ENCODE peak calls at places on chromosomes 1 and 21, in eight cellular contexts. I, A, V, Y, E, G, K and C are unnamed samples.

GRCh38 chr1:22176258-22176657 is 33.4 kb upstream of the WNT4 start:
- DNase-seq in E (no peak), I (no peak), A (no peak), K (no peak), V (no peak), G (no peak), Y (no peak), C (no peak)

GRCh38 chr1:226405411-226405988 is 2.4 kb downstream of the PARP1 start:
- DNase-seq in K (no peak), G (no peak), V (no peak), A (no peak), Y (no peak), I (no peak), E (no peak), C (no peak)

GRCh38 chr1:15885701-15886612 is 38.5 kb downstream of the SPEN start:
- DNase-seq in V (peak; percentile 98), Y (peak; percentile 98), A (peak; percentile 96), G (no peak), I (peak; percentile 89), K (peak; percentile 92), E (peak; percentile 99), C (peak; percentile 38)

GRCh38 chr1:228360533-228361313 is 45.9 kb downstream of the TRIM11 start:
- DNase-seq in E (no peak), I (no peak), A (no peak), G (no peak), V (no peak), K (no peak), Y (peak; percentile 90), C (no peak)

GRCh38 chr1:89739013-89739843 is 81.6 kb upstream of the LRRC8D start:
- DNase-seq in G (no peak), I (peak; percentile 77), V (peak; percentile 43), A (no peak), Y (no peak), E (no peak), K (no peak), C (no peak)

GRCh38 chr1:28443550-28443949 is 62.3 kb upstream of the RCC1 start:
- DNase-seq in Y (no peak), I (no peak), A (no peak), V (no peak), E (no peak), G (no peak), K (no peak), C (no peak)

GRCh38 chr1:182080955-182081582 is 19.6 kb upstream of the ZNF648 start:
- DNase-seq in I (peak; percentile 26), E (no peak), Y (peak; percentile 48), V (peak; percentile 57), G (no peak), A (peak; percentile 24), K (peak; percentile 37), C (no peak)

GRCh38 chr1:88867743-88868521 is 23.4 kb downstream of the GTF2B start:
- DNase-seq in E (no peak), K (no peak), I (peak; percentile 89), A (no peak), V (peak; percentile 62), Y (no peak), G (no peak), C (no peak)

GRCh38 chr1:167517535-167518330 is 596 bp downstream of the CD247 start:
- DNase-seq in K (peak; percentile 21), A (no peak), Y (no peak), I (no peak), V (no peak), G (peak; percentile 78), E (no peak), C (no peak)

GRCh38 chr1:46408356-46409062 is 14.4 kb downstream of the FAAH start:
- DNase-seq in I (peak; percentile 23), G (no peak), Y (no peak), A (no peak), K (no peak), V (peak; percentile 34), E (no peak), C (no peak)

GRCh38 chr21:26147535-26147934 is 23.0 kb downstream of the APP start:
- DNase-seq in E (no peak), K (no peak), Y (no peak), A (no peak), G (no peak), I (no peak), V (no peak), C (no peak)

GRCh38 chr1:41109316-41110263 is 88.1 kb upstream of the SLFNL1 start:
- DNase-seq in I (peak; percentile 96), V (peak; percentile 98), G (no peak), A (peak; percentile 72), K (peak; percentile 11), E (peak; percentile 30), Y (peak; percentile 81), C (peak; percentile 43)

GRCh38 chr1:59619576-59619975 is 195.2 kb upstream of the HOOK1 start:
- DNase-seq in Y (no peak), I (no peak), A (no peak), V (no peak), G (no peak), E (no peak), K (no peak), C (no peak)

GRCh38 chr21:26194811-26195251 is 24.3 kb upstream of the APP start:
- DNase-seq in G (no peak), I (no peak), E (no peak), Y (no peak), V (no peak), K (no peak), A (no peak), C (no peak)

GRCh38 chr1:183632964-183633363 is 2.6 kb downstream of the ARPC5 start:
- DNase-seq in Y (no peak), V (no peak), E (no peak), I (no peak), G (no peak), K (no peak), A (no peak), C (no peak)

DNA sequence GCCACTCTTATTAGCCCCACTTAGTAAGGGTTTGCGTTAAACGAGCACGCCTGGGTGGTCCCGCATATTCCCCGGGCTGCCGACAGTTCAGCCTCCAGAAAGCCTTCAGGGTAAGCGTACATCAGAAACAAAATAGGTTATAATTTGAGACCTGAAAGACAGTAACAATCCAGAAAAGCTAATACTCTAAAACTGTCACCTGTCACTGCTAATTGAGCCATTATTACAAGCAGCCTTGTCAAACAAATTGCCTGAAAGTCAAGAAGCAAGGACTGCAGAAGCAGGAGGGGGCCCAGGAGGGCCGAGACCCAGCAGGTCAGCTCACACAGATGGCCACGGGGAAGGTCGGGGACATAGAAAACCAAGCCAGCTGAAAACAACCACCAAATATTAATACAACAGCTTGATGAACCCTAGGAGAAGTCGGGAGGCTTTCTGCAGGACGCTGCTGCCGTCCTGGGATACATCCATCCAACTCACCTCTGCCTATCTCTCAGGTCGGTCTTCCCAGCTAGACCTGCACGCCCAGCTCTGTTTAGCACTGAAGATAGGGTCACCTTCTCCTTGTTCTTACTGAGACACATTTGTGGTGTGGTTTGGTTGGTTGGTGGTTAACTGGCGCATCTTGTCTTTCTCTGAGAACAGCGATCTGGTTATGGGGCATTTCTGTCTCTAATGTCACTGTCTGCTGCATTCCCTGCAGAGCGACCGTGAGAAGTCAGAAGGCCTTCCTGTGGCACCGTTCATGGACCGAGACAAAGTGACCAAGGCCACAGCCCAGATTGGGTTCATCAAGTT is 110.8 kb downstream of the WDR4 start:
- DNase-seq in G (no peak), K (no peak), V (no peak), E (no peak), Y (no peak), A (no peak), I (no peak), C (no peak)
- H3K36me3 ChIP-seq in G (peaks cover 7% of the 10 kb centered on the region), K (peaks cover 7% of the 10 kb centered on the region), V (peaks cover 11% of the 10 kb centered on the region), E (no peaks in the 10 kb centered on the region), Y (no peaks in the 10 kb centered on the region), A (peaks cover 16% of the 10 kb centered on the region), I (no peaks in the 10 kb centered on the region), C (peaks cover 4% of the 10 kb centered on the region)

DNA sequence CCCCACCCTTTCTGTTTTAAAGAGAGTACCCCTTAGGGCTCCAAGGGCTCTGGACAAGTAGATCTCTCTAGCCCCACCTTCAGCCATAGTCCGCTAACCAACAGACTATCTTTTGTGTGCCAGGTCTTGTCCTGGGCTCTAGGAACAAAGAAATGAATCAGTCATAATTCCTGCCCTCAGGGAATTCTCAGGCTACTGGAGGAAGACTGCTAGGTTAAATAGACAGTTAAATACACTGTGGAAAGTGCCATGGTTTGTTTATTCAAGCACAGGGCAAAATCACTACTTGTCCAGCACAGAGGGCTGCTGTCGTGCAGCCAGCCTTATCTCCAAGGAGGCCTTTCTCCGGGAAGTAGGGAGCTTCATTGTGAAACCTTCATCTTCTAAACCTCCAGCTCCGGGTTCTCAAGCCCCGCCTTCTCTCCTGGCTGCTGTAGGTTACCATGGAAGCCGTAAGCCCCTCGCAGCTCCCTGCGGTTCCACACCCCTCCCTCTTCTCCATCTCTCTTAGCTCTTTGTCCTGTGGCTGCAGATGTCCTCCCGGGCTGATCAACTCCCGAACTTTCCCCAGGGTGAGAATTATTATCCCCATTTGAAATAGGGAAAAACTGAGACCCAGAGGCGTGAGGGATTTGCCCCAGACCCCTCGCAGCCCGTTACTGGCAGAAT is 29.8 kb downstream of the SHISAL2A start:
- DNase-seq in A (peak; percentile 57), V (peak; percentile 72), E (no peak), Y (peak; percentile 6), I (peak; percentile 44), K (peak; percentile 60), G (no peak), C (peak; percentile 66)
- H3K4me3 ChIP-seq in A (no peak overlapping the region), V (no peak overlapping the region), E (no peak overlapping the region), Y (no peak overlapping the region), I (no peak overlapping the region), K (peak overlapping the region; percentile 16), G (no peak overlapping the region), C (no peak overlapping the region)

DNA sequence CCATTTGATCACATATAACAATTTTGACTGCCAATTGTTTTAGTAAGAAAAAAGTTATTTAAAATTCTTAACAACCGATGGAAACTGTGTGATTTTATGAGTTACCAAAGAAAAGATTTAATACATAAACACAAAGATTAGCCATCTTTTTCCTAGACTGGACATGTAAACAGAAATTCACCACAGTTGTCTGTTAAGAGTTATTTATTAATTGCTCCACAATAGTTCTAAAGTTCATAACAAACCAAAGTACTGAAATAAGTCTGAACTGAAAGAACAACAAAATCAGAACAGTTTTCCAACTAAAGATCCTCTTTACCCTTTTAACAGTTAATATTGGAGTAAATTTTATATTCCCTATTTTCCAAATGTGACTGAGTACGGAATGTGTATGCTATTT is 8.6 kb downstream of the ZNF281 start:
- DNase-seq in Y (no peak), G (no peak), E (no peak), V (no peak), K (no peak), A (no peak), I (no peak), C (no peak)
- H3K36me3 ChIP-seq in Y (no peaks in the 10 kb centered on the region), G (peaks cover 14% of the 10 kb centered on the region), E (no peaks in the 10 kb centered on the region), V (peaks cover 4% of the 10 kb centered on the region), K (peaks cover 29% of the 10 kb centered on the region), A (no peaks in the 10 kb centered on the region), I (no peaks in the 10 kb centered on the region), C (no peaks in the 10 kb centered on the region)

GRCh38 chr1:203858975-203859374 is 2.4 kb upstream of the SNRPE start:
- DNase-seq in K (no peak), E (no peak), Y (no peak), G (no peak), V (no peak), A (no peak), I (no peak), C (no peak)

GRCh38 chr1:203858055-203858454 is 3.3 kb upstream of the SNRPE start:
- DNase-seq in K (no peak), V (peak; percentile 53), I (peak; percentile 88), E (no peak), Y (no peak), G (no peak), A (no peak), C (no peak)

GRCh38 chr1:203861379-203862184 is at the start of gene SNRPE:
- DNase-seq in A (peak; percentile 95), I (peak; percentile 97), Y (peak; percentile 97), K (peak; percentile 96), V (peak; percentile 99), G (peak; percentile 95), E (peak; percentile 96), C (peak; percentile 97)

GRCh38 chr1:203860396-203860951 is 925 bp upstream of the SNRPE start:
- DNase-seq in G (no peak), E (peak; percentile 65), Y (peak; percentile 72), V (peak; percentile 50), K (peak; percentile 45), A (peak; percentile 85), I (peak; percentile 72), C (no peak)
- H3K4me3 ChIP-seq in G (no peak overlapping the region), E (peak overlapping the region; percentile 85), Y (no peak overlapping the region), V (no peak overlapping the region), K (peak overlapping the region; percentile 96), A (peak overlapping the region; percentile 79), I (no peak overlapping the region), C (peak overlapping the region; percentile 30)